ENCODE peak calls at places on chromosomes 3 and 15, in eight cellular contexts. P, J, L, V, M, K, O and G are unnamed samples.

GRCh38 chr15:44550256-44550655 is 13.3 kb downstream of the EIF3J start:
- DNase-seq in P (no peak), J (no peak), L (no peak), V (no peak), M (no peak), K (no peak), O (no peak), G (no peak)

GRCh38 chr15:64634020-64634419 is 141.4 kb downstream of the RBPMS2 start:
- DNase-seq in P (peak; percentile 44), J (no peak), L (peak; percentile 89), V (no peak), M (no peak), K (no peak), O (peak; percentile 60), G (peak; percentile 27)

GRCh38 chr3:156635973-156636372 is 38.4 kb upstream of the TIPARP start:
- DNase-seq in P (no peak), J (no peak), L (no peak), V (no peak), M (no peak), K (no peak), O (no peak), G (no peak)

GRCh38 chr3:10855871-10856662 is 40.0 kb downstream of the SLC6A11 start:
- DNase-seq in P (no peak), J (no peak), L (no peak), V (no peak), M (no peak), K (no peak), O (peak; percentile 72), G (no peak)

GRCh38 chr3:100775669-100776068 is 66.4 kb downstream of the TFG start:
- DNase-seq in P (no peak), J (no peak), L (no peak), V (no peak), M (no peak), K (no peak), O (no peak), G (no peak)

GRCh38 chr15:76905855-76906254 is 715 bp upstream of the SCAPER start:
- DNase-seq in P (no peak), J (no peak), L (no peak), V (no peak), M (no peak), K (no peak), O (no peak), G (no peak)

GRCh38 chr3:189967254-189967865 is 153.3 kb downstream of the P3H2 start:
- DNase-seq in P (no peak), J (no peak), L (no peak), V (no peak), M (no peak), K (peak; percentile 49), O (no peak), G (no peak)

GRCh38 chr3:17894434-17895060 is 152.1 kb upstream of the TBC1D5 start:
- DNase-seq in P (peak; percentile 26), J (no peak), L (peak; percentile 50), V (peak; percentile 29), M (peak; percentile 50), K (peak; percentile 47), O (peak; percentile 90), G (peak; percentile 67)

GRCh38 chr3:64084640-64085039 is 61.3 kb upstream of the PSMD6 start:
- DNase-seq in P (no peak), J (no peak), L (no peak), V (no peak), M (no peak), K (no peak), O (no peak), G (no peak)

GRCh38 chr15:92930776-92931175 is 30.7 kb downstream of the CHD2 start:
- DNase-seq in P (no peak), J (no peak), L (no peak), V (no peak), M (no peak), K (no peak), O (no peak), G (no peak)

GRCh38 chr3:146903927-146904326 is 298.8 kb upstream of the PLSCR5 start:
- DNase-seq in P (no peak), J (no peak), L (no peak), V (no peak), M (no peak), K (no peak), O (no peak), G (no peak)

GRCh38 chr3:188905991-188906635 is 265.7 kb upstream of the TPRG1 start:
- DNase-seq in P (no peak), J (no peak), L (no peak), V (no peak), M (no peak), K (no peak), O (no peak), G (no peak)

GRCh38 chr3:169660709-169661566 is 2.6 kb downstream of the MECOM start:
- DNase-seq in P (no peak), J (no peak), L (peak; percentile 42), V (no peak), M (peak; percentile 48), K (no peak), O (peak; percentile 62), G (no peak)

GRCh38 chr15:101439920-101440319 is 49.6 kb downstream of the PCSK6 start:
- DNase-seq in P (no peak), J (no peak), L (no peak), V (no peak), M (no peak), K (no peak), O (no peak), G (no peak)

GRCh38 chr15:75360856-75361255 is 7.6 kb downstream of the MAN2C1 start:
- DNase-seq in P (no peak), J (no peak), L (no peak), V (no peak), M (no peak), K (no peak), O (no peak), G (no peak)

GRCh38 chr3:13016083-13016725 is 57.0 kb downstream of the IQSEC1 start:
- DNase-seq in P (peak; percentile 62), J (no peak), L (peak; percentile 83), V (no peak), M (peak; percentile 79), K (peak; percentile 62), O (peak; percentile 67), G (peak; percentile 69)

GRCh38 chr3:44323341-44323955 is 15.1 kb upstream of the TCAIM start:
- DNase-seq in P (peak; percentile 16), J (peak; percentile 14), L (peak; percentile 59), V (no peak), M (peak; percentile 52), K (peak; percentile 73), O (peak; percentile 81), G (peak; percentile 93)

GRCh38 chr3:10340476-10340875 is 19.6 kb upstream of the SEC13 start:
- DNase-seq in P (no peak), J (no peak), L (no peak), V (no peak), M (no peak), K (no peak), O (no peak), G (no peak)

GRCh38 chr15:28915935-28916334 is 30.2 kb downstream of the APBA2 start:
- DNase-seq in P (no peak), J (no peak), L (no peak), V (no peak), M (peak; percentile 28), K (no peak), O (peak; percentile 33), G (no peak)

GRCh38 chr3:155070932-155071387 is 9.2 kb upstream of the MME start:
- DNase-seq in P (no peak), J (no peak), L (no peak), V (peak; percentile 61), M (no peak), K (no peak), O (no peak), G (no peak)

GRCh38 chr3:110856916-110857315 is 214.7 kb upstream of the NECTIN3 start:
- DNase-seq in P (no peak), J (no peak), L (no peak), V (no peak), M (no peak), K (no peak), O (no peak), G (no peak)